ENCODE peak calls at places on chromosomes 2 and 18, in eight cellular contexts. Z is stimulated activated CD8-positive, alpha-beta memory T cell treated with anti-CD3 and anti-CD28 coated beads, Interleukin-15, amount 100 ng/mL, for 1 hour; I is T-helper 1 cell; W is tibial artery; D is ureter; V is GM19239; Q is putamen; M is stimulated activated CD4-positive, alpha-beta T cell treated with anti-CD3 and anti-CD28 coated beads, Interleukin-4, amount 100 ng/mL, for 4 hours. P is an unnamed sample.

GRCh38 chr18:23793985-23794867 is 105.0 kb downstream of the LAMA3 start:
- DNase-seq in Q (peak; percentile 58), V (no peak), M (no peak), W (no peak), I (no peak), Z (no peak), D (no peak), P (no peak)

GRCh38 chr2:238947243-238947760 is 99.4 kb downstream of the TWIST2 start:
- DNase-seq in V (no peak), Z (no peak), D (no peak), W (peak; percentile 50), M (no peak), Q (no peak), I (no peak), P (no peak)

GRCh38 chr2:129882476-129882875 is 97.0 kb upstream of the RAB6C start:
- DNase-seq in W (no peak), V (no peak), I (no peak), M (no peak), Z (no peak), Q (no peak), D (no peak), P (no peak)

GRCh38 chr2:22215517-22215916 is 1091.7 kb downstream of the TDRD15 start:
- DNase-seq in D (no peak), I (no peak), M (no peak), Z (no peak), Q (no peak), V (no peak), W (no peak), P (no peak)

GRCh38 chr2:133287709-133288108 is 280.6 kb downstream of the NCKAP5 start:
- DNase-seq in D (no peak), M (no peak), V (no peak), Q (no peak), W (no peak), Z (no peak), I (no peak), P (no peak)

GRCh38 chr2:235545369-235546150 is 51.7 kb downstream of the AGAP1 start:
- DNase-seq in Z (no peak), Q (no peak), M (no peak), W (peak; percentile 31), D (no peak), V (no peak), I (no peak), P (no peak)

GRCh38 chr2:57696016-57696415 is 350.6 kb upstream of the VRK2 start:
- DNase-seq in W (no peak), I (no peak), Q (no peak), Z (no peak), V (no peak), M (no peak), D (no peak), P (no peak)

GRCh38 chr18:3623769-3624545 is 174.0 kb downstream of the TGIF1 start:
- DNase-seq in Q (no peak), D (peak; percentile 68), W (peak; percentile 88), I (no peak), V (no peak), Z (no peak), M (no peak), P (peak; percentile 85)

GRCh38 chr2:30709516-30709915 is 97.7 kb downstream of the CAPN13 start:
- DNase-seq in D (peak; percentile 41), V (no peak), I (no peak), Q (no peak), Z (no peak), W (peak; percentile 62), M (no peak), P (no peak)

GRCh38 chr18:24609249-24609648 is 148.8 kb downstream of the HRH4 start:
- DNase-seq in I (no peak), Q (no peak), D (no peak), M (no peak), W (no peak), V (no peak), Z (no peak), P (no peak)

GRCh38 chr18:26546170-26546874 is 2.0 kb downstream of the KCTD1 start:
- DNase-seq in W (no peak), M (no peak), Z (no peak), Q (no peak), I (no peak), D (no peak), V (no peak), P (no peak)

GRCh38 chr2:75464348-75464946 is 96.3 kb downstream of the EVA1A start:
- DNase-seq in V (no peak), I (no peak), W (no peak), Q (no peak), D (no peak), M (no peak), Z (no peak), P (no peak)

GRCh38 chr2:15997728-15998280 is 57.5 kb downstream of the MYCN start:
- DNase-seq in Z (no peak), I (no peak), V (no peak), W (no peak), D (no peak), M (no peak), Q (no peak), P (no peak)

P was measured in aorta.